ENCODE peak calls at places on chromosomes 13 and 19, in ten cellular contexts. One of them, this sample, is unnamed.

GRCh38 chr19:51971624-51972023 is 15.0 kb downstream of the ZNF350 start:
- DNase-seq in endodermal cell: no peak
- DNase-seq in epithelial cell of esophagus: no peak
- DNase-seq in bronchial epithelial cell: no peak
- DNase-seq in AG10803: peak; percentile 5
- DNase-seq in HFFc6: no peak
- DNase-seq in astrocyte of the cerebellum: no peak
- DNase-seq in body of pancreas: no peak
- DNase-seq in progenitor cell of endocrine pancreas: no peak
- DNase-seq in tibial artery: no peak
- DNase-seq in this sample: no peak

GRCh38 chr13:33296793-33297425 is 11.4 kb upstream of the STARD13 start:
- DNase-seq in endodermal cell: no peak
- DNase-seq in epithelial cell of esophagus: no peak
- DNase-seq in bronchial epithelial cell: no peak
- DNase-seq in AG10803: no peak
- DNase-seq in HFFc6: no peak
- DNase-seq in astrocyte of the cerebellum: no peak
- DNase-seq in body of pancreas: no peak
- DNase-seq in progenitor cell of endocrine pancreas: no peak
- DNase-seq in tibial artery: no peak
- DNase-seq in this sample: no peak

GRCh38 chr13:95509521-95510315 is 42.8 kb upstream of the CLDN10 start:
- DNase-seq in endodermal cell: no peak
- DNase-seq in epithelial cell of esophagus: peak; percentile 82
- DNase-seq in bronchial epithelial cell: peak; percentile 88
- DNase-seq in AG10803: peak; percentile 21
- DNase-seq in HFFc6: peak; percentile 40
- DNase-seq in astrocyte of the cerebellum: no peak
- DNase-seq in body of pancreas: no peak
- DNase-seq in progenitor cell of endocrine pancreas: no peak
- DNase-seq in tibial artery: no peak
- DNase-seq in this sample: no peak

GRCh38 chr13:22432690-22433089 is 748.1 kb upstream of the SGCG start:
- DNase-seq in endodermal cell: no peak
- DNase-seq in epithelial cell of esophagus: no peak
- DNase-seq in bronchial epithelial cell: no peak
- DNase-seq in AG10803: no peak
- DNase-seq in HFFc6: no peak
- DNase-seq in astrocyte of the cerebellum: no peak
- DNase-seq in body of pancreas: no peak
- DNase-seq in progenitor cell of endocrine pancreas: no peak
- DNase-seq in tibial artery: no peak
- DNase-seq in this sample: no peak

GRCh38 chr19:43534305-43534612 is 1.3 kb downstream of the ZNF575 start:
- DNase-seq in endodermal cell: no peak
- DNase-seq in epithelial cell of esophagus: no peak
- DNase-seq in bronchial epithelial cell: no peak
- DNase-seq in AG10803: no peak
- DNase-seq in HFFc6: no peak
- DNase-seq in astrocyte of the cerebellum: no peak
- DNase-seq in body of pancreas: no peak
- DNase-seq in progenitor cell of endocrine pancreas: no peak
- DNase-seq in tibial artery: no peak
- DNase-seq in this sample: no peak

GRCh38 chr13:109243311-109243951 is 543.0 kb downstream of the IRS2 start:
- DNase-seq in endodermal cell: peak; percentile 59
- DNase-seq in epithelial cell of esophagus: peak; percentile 76
- DNase-seq in bronchial epithelial cell: peak; percentile 79
- DNase-seq in AG10803: peak; percentile 98
- DNase-seq in HFFc6: peak; percentile 92
- DNase-seq in astrocyte of the cerebellum: peak; percentile 92
- DNase-seq in body of pancreas: no peak
- DNase-seq in progenitor cell of endocrine pancreas: no peak
- DNase-seq in tibial artery: no peak
- DNase-seq in this sample: no peak

GRCh38 chr19:3142292-3142670 is 6.4 kb downstream of the GNA15 start:
- DNase-seq in endodermal cell: no peak
- DNase-seq in epithelial cell of esophagus: peak; percentile 84
- DNase-seq in bronchial epithelial cell: peak; percentile 86
- DNase-seq in AG10803: peak; percentile 90
- DNase-seq in HFFc6: peak; percentile 89
- DNase-seq in astrocyte of the cerebellum: no peak
- DNase-seq in body of pancreas: no peak
- DNase-seq in progenitor cell of endocrine pancreas: no peak
- DNase-seq in tibial artery: no peak
- DNase-seq in this sample: no peak

GRCh38 chr19:44582581-44583265 is 30.6 kb upstream of the IGSF23 start:
- DNase-seq in endodermal cell: peak; percentile 93
- DNase-seq in epithelial cell of esophagus: peak; percentile 49
- DNase-seq in bronchial epithelial cell: peak; percentile 25
- DNase-seq in AG10803: no peak
- DNase-seq in HFFc6: peak; percentile 12
- DNase-seq in astrocyte of the cerebellum: no peak
- DNase-seq in body of pancreas: peak; percentile 50
- DNase-seq in progenitor cell of endocrine pancreas: no peak
- DNase-seq in tibial artery: no peak
- DNase-seq in this sample: peak; percentile 79

GRCh38 chr13:71320452-71320851 is 546.6 kb downstream of the DACH1 start:
- DNase-seq in endodermal cell: peak; percentile 63
- DNase-seq in epithelial cell of esophagus: peak; percentile 38
- DNase-seq in bronchial epithelial cell: peak; percentile 35
- DNase-seq in AG10803: no peak
- DNase-seq in HFFc6: no peak
- DNase-seq in astrocyte of the cerebellum: no peak
- DNase-seq in body of pancreas: no peak
- DNase-seq in progenitor cell of endocrine pancreas: no peak
- DNase-seq in tibial artery: no peak
- DNase-seq in this sample: no peak
- TF ChIP-seq CTCF in endodermal cell: peak; percentile 71
- TF ChIP-seq CTCF in epithelial cell of esophagus: peak; percentile 61
- TF ChIP-seq CTCF in bronchial epithelial cell: peak; percentile 58
- TF ChIP-seq CTCF in AG10803: no peak
- TF ChIP-seq CTCF in HFFc6: peak; percentile 51
- TF ChIP-seq CTCF in astrocyte of the cerebellum: peak; percentile 18
- TF ChIP-seq CTCF in body of pancreas: no peak
- TF ChIP-seq CTCF in progenitor cell of endocrine pancreas: peak; percentile 49
- TF ChIP-seq CTCF in tibial artery: no peak
- TF ChIP-seq CTCF in this sample: peak; percentile 67

DNA sequence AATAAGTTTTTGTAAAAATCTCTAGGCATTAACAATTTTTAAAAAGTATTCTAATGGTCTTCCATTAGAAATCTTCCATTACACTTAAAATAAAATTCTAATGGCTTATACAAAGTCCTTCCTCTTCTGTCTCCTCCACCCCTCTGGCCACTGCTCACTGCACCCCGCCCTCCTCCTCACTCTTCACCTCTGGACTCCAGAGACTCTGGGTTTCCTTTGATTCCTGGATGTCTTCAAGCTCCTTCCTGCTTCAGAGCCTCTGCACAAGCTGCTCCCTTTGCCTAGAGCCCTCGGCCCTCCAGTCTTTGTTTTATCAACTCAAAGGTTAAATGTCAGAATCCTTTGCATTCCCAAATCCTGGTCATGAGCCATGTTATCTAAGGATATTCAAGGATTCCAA is 20.8 kb downstream of the TNFSF14 start:
- DNase-seq in endodermal cell: no peak
- DNase-seq in epithelial cell of esophagus: no peak
- DNase-seq in bronchial epithelial cell: no peak
- DNase-seq in AG10803: no peak
- DNase-seq in HFFc6: no peak
- DNase-seq in astrocyte of the cerebellum: no peak
- DNase-seq in body of pancreas: no peak
- DNase-seq in progenitor cell of endocrine pancreas: no peak
- DNase-seq in tibial artery: peak; percentile 7
- DNase-seq in this sample: no peak
- TF ChIP-seq CTCF in endodermal cell: no peak
- TF ChIP-seq CTCF in epithelial cell of esophagus: no peak
- TF ChIP-seq CTCF in bronchial epithelial cell: no peak
- TF ChIP-seq CTCF in AG10803: no peak
- TF ChIP-seq CTCF in HFFc6: no peak
- TF ChIP-seq CTCF in astrocyte of the cerebellum: no peak
- TF ChIP-seq CTCF in body of pancreas: no peak
- TF ChIP-seq CTCF in progenitor cell of endocrine pancreas: no peak
- TF ChIP-seq CTCF in tibial artery: no peak
- TF ChIP-seq CTCF in this sample: no peak

DNA sequence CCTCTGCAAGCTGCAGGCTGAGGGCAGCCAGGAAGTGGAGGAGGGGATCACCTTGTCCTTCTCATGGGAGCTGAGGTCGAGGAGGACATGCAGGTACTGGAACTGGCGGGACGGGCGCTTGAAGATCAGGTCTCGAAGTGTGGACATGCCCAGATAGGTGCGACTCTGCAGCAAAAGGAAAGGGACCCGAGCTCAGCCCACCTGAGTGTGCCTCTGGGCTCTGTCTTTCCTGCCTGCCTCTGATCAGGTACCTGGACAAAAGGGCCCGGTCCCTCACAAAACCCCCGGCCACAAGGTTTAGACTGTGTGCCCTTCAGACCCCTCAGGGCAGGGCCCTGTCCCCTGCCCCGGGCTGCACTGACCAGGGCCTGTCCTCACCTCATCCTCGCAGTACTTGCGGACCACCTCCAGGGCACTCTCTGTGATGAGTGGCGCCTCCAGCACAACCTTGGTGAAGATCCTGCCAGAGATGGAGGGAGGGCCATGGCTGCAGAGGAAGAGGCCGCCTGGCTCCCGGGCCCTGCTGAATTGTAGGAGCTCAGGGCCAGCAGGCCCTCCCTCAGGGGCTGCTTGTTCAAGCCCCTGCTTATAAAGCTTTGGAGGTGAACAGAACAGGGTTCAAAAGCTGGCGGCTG is 12.5 kb upstream of the RSPH6A start:
- DNase-seq in endodermal cell: peak; percentile 59
- DNase-seq in epithelial cell of esophagus: no peak
- DNase-seq in bronchial epithelial cell: no peak
- DNase-seq in AG10803: no peak
- DNase-seq in HFFc6: no peak
- DNase-seq in astrocyte of the cerebellum: no peak
- DNase-seq in body of pancreas: no peak
- DNase-seq in progenitor cell of endocrine pancreas: no peak
- DNase-seq in tibial artery: no peak
- DNase-seq in this sample: no peak
- TF ChIP-seq CTCF in endodermal cell: peak; percentile 32
- TF ChIP-seq CTCF in epithelial cell of esophagus: no peak
- TF ChIP-seq CTCF in bronchial epithelial cell: no peak
- TF ChIP-seq CTCF in AG10803: no peak
- TF ChIP-seq CTCF in HFFc6: no peak
- TF ChIP-seq CTCF in astrocyte of the cerebellum: no peak
- TF ChIP-seq CTCF in body of pancreas: no peak
- TF ChIP-seq CTCF in progenitor cell of endocrine pancreas: no peak
- TF ChIP-seq CTCF in tibial artery: no peak
- TF ChIP-seq CTCF in this sample: no peak

GRCh38 chr19:41321204-41321599 is 11.2 kb downstream of the CCDC97 start:
- DNase-seq in endodermal cell: peak; percentile 53
- DNase-seq in epithelial cell of esophagus: no peak
- DNase-seq in bronchial epithelial cell: no peak
- DNase-seq in AG10803: no peak
- DNase-seq in HFFc6: no peak
- DNase-seq in astrocyte of the cerebellum: no peak
- DNase-seq in body of pancreas: no peak
- DNase-seq in progenitor cell of endocrine pancreas: no peak
- DNase-seq in tibial artery: no peak
- DNase-seq in this sample: no peak

GRCh38 chr19:41320568-41320967 is 10.6 kb downstream of the CCDC97 start:
- DNase-seq in endodermal cell: no peak
- DNase-seq in epithelial cell of esophagus: no peak
- DNase-seq in bronchial epithelial cell: no peak
- DNase-seq in AG10803: no peak
- DNase-seq in HFFc6: no peak
- DNase-seq in astrocyte of the cerebellum: no peak
- DNase-seq in body of pancreas: no peak
- DNase-seq in progenitor cell of endocrine pancreas: no peak
- DNase-seq in tibial artery: no peak
- DNase-seq in this sample: no peak

GRCh38 chr19:41323023-41323422 is 13.1 kb downstream of the CCDC97 start:
- DNase-seq in endodermal cell: peak; percentile 61
- DNase-seq in epithelial cell of esophagus: no peak
- DNase-seq in bronchial epithelial cell: no peak
- DNase-seq in AG10803: peak; percentile 64
- DNase-seq in HFFc6: peak; percentile 52
- DNase-seq in astrocyte of the cerebellum: no peak
- DNase-seq in body of pancreas: no peak
- DNase-seq in progenitor cell of endocrine pancreas: no peak
- DNase-seq in tibial artery: no peak
- DNase-seq in this sample: no peak

GRCh38 chr19:41322451-41322850 is 12.5 kb downstream of the CCDC97 start:
- DNase-seq in endodermal cell: no peak
- DNase-seq in epithelial cell of esophagus: no peak
- DNase-seq in bronchial epithelial cell: no peak
- DNase-seq in AG10803: no peak
- DNase-seq in HFFc6: no peak
- DNase-seq in astrocyte of the cerebellum: no peak
- DNase-seq in body of pancreas: no peak
- DNase-seq in progenitor cell of endocrine pancreas: no peak
- DNase-seq in tibial artery: no peak
- DNase-seq in this sample: no peak

GRCh38 chr19:41321600-41322270 is 11.8 kb downstream of the CCDC97 start:
- DNase-seq in endodermal cell: peak; percentile 91
- DNase-seq in epithelial cell of esophagus: peak; percentile 20
- DNase-seq in bronchial epithelial cell: no peak
- DNase-seq in AG10803: peak; percentile 70
- DNase-seq in HFFc6: peak; percentile 86
- DNase-seq in astrocyte of the cerebellum: peak; percentile 66
- DNase-seq in body of pancreas: no peak
- DNase-seq in progenitor cell of endocrine pancreas: peak; percentile 36
- DNase-seq in tibial artery: no peak
- DNase-seq in this sample: peak; percentile 92
- TF ChIP-seq CTCF in endodermal cell: peak; percentile 83
- TF ChIP-seq CTCF in epithelial cell of esophagus: peak; percentile 13
- TF ChIP-seq CTCF in bronchial epithelial cell: peak; percentile 44
- TF ChIP-seq CTCF in AG10803: peak; percentile 78
- TF ChIP-seq CTCF in HFFc6: peak; percentile 90
- TF ChIP-seq CTCF in astrocyte of the cerebellum: peak; percentile 85
- TF ChIP-seq CTCF in body of pancreas: peak; percentile 37
- TF ChIP-seq CTCF in progenitor cell of endocrine pancreas: peak; percentile 69
- TF ChIP-seq CTCF in tibial artery: peak; percentile 69
- TF ChIP-seq CTCF in this sample: peak; percentile 77

This sample was measured in H9.